ENCODE peak calls at places on chromosomes 6 and 20, in nine cellular contexts. W, Q, F, S, C, D, Y, L and P are unnamed samples.

GRCh38 chr6:5764401-5764955 is 242.2 kb downstream of the NRN1 start:
- DNase-seq in W (peak; percentile 15), Q (no peak), F (peak; percentile 80), S (no peak), C (no peak), D (no peak), Y (no peak), L (no peak), P (no peak)

GRCh38 chr20:21513881-21514540 is at the start of gene NKX2-2:
- DNase-seq in W (peak; percentile 75), Q (no peak), F (peak; percentile 39), S (no peak), C (peak; percentile 75), D (no peak), Y (no peak), L (no peak), P (no peak)

GRCh38 chr6:53151676-53152075 is 3.0 kb upstream of the GCM1 start:
- DNase-seq in W (peak; percentile 43), Q (no peak), F (no peak), S (no peak), C (peak; percentile 65), D (no peak), Y (no peak), L (no peak), P (no peak)

GRCh38 chr6:105965042-105965760 is 120.9 kb upstream of the PRDM1 start:
- DNase-seq in W (no peak), Q (no peak), F (no peak), S (no peak), C (no peak), D (no peak), Y (no peak), L (no peak), P (no peak)

GRCh38 chr6:100845676-100846075 is 35.5 kb downstream of the ASCC3 start:
- DNase-seq in W (no peak), Q (no peak), F (no peak), S (no peak), C (no peak), D (no peak), Y (no peak), L (no peak), P (no peak)

GRCh38 chr6:19433101-19433500 is 404.1 kb upstream of the ID4 start:
- DNase-seq in W (peak; percentile 38), Q (no peak), F (no peak), S (no peak), C (no peak), D (peak; percentile 53), Y (no peak), L (no peak), P (no peak)

GRCh38 chr6:40933864-40934263 is 105.2 kb downstream of the UNC5CL start:
- DNase-seq in W (peak; percentile 60), Q (no peak), F (no peak), S (no peak), C (no peak), D (no peak), Y (no peak), L (no peak), P (no peak)

GRCh38 chr20:31841928-31842327 is 3.5 kb downstream of the FOXS1 start:
- DNase-seq in W (peak; percentile 97), Q (no peak), F (peak; percentile 59), S (no peak), C (no peak), D (no peak), Y (no peak), L (no peak), P (peak; percentile 82)

GRCh38 chr20:25178563-25179438 is 16.7 kb upstream of the ENTPD6 start:
- DNase-seq in W (peak; percentile 98), Q (no peak), F (peak; percentile 69), S (no peak), C (peak; percentile 48), D (peak; percentile 56), Y (no peak), L (peak; percentile 55), P (no peak)

GRCh38 chr20:10652185-10652584 is 21.6 kb downstream of the JAG1 start:
- DNase-seq in W (no peak), Q (no peak), F (no peak), S (no peak), C (no peak), D (no peak), Y (no peak), L (no peak), P (no peak)

GRCh38 chr6:159969204-159969912 is 476 bp downstream of the IGF2R start:
- DNase-seq in W (peak; percentile 41), Q (no peak), F (peak; percentile 52), S (peak; percentile 43), C (peak; percentile 68), D (no peak), Y (no peak), L (no peak), P (peak; percentile 86)

GRCh38 chr6:52642381-52642780 is 28.5 kb upstream of the TMEM14A start:
- DNase-seq in W (no peak), Q (no peak), F (no peak), S (no peak), C (no peak), D (no peak), Y (no peak), L (no peak), P (no peak)

GRCh38 chr6:168232046-168232445 is 87.5 kb downstream of the DACT2 start:
- DNase-seq in W (no peak), Q (no peak), F (no peak), S (no peak), C (no peak), D (no peak), Y (no peak), L (no peak), P (no peak)

GRCh38 chr20:8147476-8147875 is 15.4 kb downstream of the PLCB1 start:
- DNase-seq in W (no peak), Q (no peak), F (no peak), S (no peak), C (no peak), D (no peak), Y (no peak), L (no peak), P (no peak)

GRCh38 chr6:24680582-24680981 is 13.7 kb downstream of the ACOT13 start:
- DNase-seq in W (no peak), Q (no peak), F (no peak), S (no peak), C (no peak), D (no peak), Y (no peak), L (no peak), P (no peak)

GRCh38 chr6:62652692-62653328 is 366.8 kb upstream of the KHDRBS2 start:
- DNase-seq in W (peak; percentile 4), Q (no peak), F (no peak), S (no peak), C (no peak), D (no peak), Y (no peak), L (no peak), P (no peak)